ENCODE peak calls at places on chromosome 1, in seven cellular contexts. C is PC-3; F is CD4-positive, alpha-beta T cell; H is K562; V is tibial nerve; U is AG04450; W is psoas muscle. N is an unnamed sample.

GRCh38 chr1:182244451-182244850 is 147.1 kb downstream of the GLUL start:
- DNase-seq in W (no peak), F (no peak), V (no peak), U (no peak), H (no peak), C (no peak), N (no peak)

GRCh38 chr1:3907031-3907534 is 7.0 kb upstream of the C1orf174 start:
- DNase-seq in U (no peak), W (peak), C (peak), H (peak), V (no peak), F (no peak), N (no peak)

GRCh38 chr1:41041866-41042265 is 20.3 kb upstream of the SLFNL1 start:
- DNase-seq in V (no peak), C (no peak), F (no peak), W (no peak), U (no peak), H (no peak), N (no peak)

GRCh38 chr1:95086949-95087533 is 14.3 kb upstream of the ALG14 start:
- DNase-seq in V (peak), H (peak), U (peak), C (peak), W (no peak), F (no peak), N (peak)

GRCh38 chr1:235426143-235426542 is 58.9 kb downstream of the TBCE start:
- DNase-seq in W (no peak), H (no peak), U (no peak), V (no peak), C (no peak), F (no peak), N (no peak)

GRCh38 chr1:18681423-18681835 is 50.8 kb downstream of the PAX7 start:
- DNase-seq in U (no peak), C (peak), V (no peak), W (no peak), H (peak), F (no peak), N (no peak)

GRCh38 chr1:44849575-44850132 is 6.6 kb upstream of the PTCH2 start:
- DNase-seq in F (no peak), V (no peak), C (no peak), U (no peak), H (no peak), W (no peak), N (no peak)

GRCh38 chr1:115544131-115544530 is 97.6 kb upstream of the VANGL1 start:
- DNase-seq in C (no peak), W (no peak), U (no peak), H (no peak), F (no peak), V (no peak), N (peak)

GRCh38 chr1:21509351-21510112 is at the start of gene ALPL:
- DNase-seq in C (no peak), H (no peak), U (no peak), W (no peak), V (no peak), F (no peak), N (no peak)

GRCh38 chr1:17622823-17623222 is 83.3 kb downstream of the ARHGEF10L start:
- DNase-seq in W (peak), H (no peak), U (no peak), C (no peak), F (no peak), V (no peak), N (no peak)

GRCh38 chr1:202656057-202656456 is 54.2 kb downstream of the SYT2 start:
- DNase-seq in U (no peak), W (no peak), V (no peak), C (no peak), H (peak), F (no peak), N (peak)

GRCh38 chr1:201405484-201405831 is 6.3 kb upstream of the LAD1 start:
- DNase-seq in F (no peak), U (no peak), W (no peak), C (peak), H (no peak), V (no peak), N (no peak)

GRCh38 chr1:100516854-100517253 is 21.1 kb upstream of the GPR88 start:
- DNase-seq in V (no peak), W (no peak), H (no peak), F (no peak), C (no peak), U (no peak), N (no peak)

GRCh38 chr1:39132505-39133339 is 71.8 kb upstream of the MACF1 start:
- DNase-seq in U (no peak), F (no peak), H (no peak), W (peak), V (no peak), C (peak), N (peak)

GRCh38 chr1:6502000-6502891 is 10.8 kb upstream of the PLEKHG5 start:
- DNase-seq in C (no peak), V (peak), H (no peak), F (no peak), W (peak), U (no peak), N (no peak)

GRCh38 chr1:94727846-94728715 is 92.1 kb upstream of the SLC44A3 start:
- DNase-seq in F (no peak), W (no peak), H (no peak), C (peak), V (peak), U (peak), N (peak)

GRCh38 chr1:32782086-32782485 is 35.1 kb downstream of the YARS1 start:
- DNase-seq in H (no peak), C (no peak), W (no peak), F (no peak), V (no peak), U (no peak), N (peak)

GRCh38 chr1:49544615-49545014 is 479.1 kb downstream of the AGBL4 start:
- DNase-seq in H (no peak), F (no peak), W (no peak), V (no peak), C (no peak), U (no peak), N (no peak)

GRCh38 chr1:150612014-150612345 is 17.4 kb downstream of the ENSA start:
- DNase-seq in W (no peak), U (no peak), H (no peak), V (no peak), F (no peak), C (no peak), N (no peak)

DNA sequence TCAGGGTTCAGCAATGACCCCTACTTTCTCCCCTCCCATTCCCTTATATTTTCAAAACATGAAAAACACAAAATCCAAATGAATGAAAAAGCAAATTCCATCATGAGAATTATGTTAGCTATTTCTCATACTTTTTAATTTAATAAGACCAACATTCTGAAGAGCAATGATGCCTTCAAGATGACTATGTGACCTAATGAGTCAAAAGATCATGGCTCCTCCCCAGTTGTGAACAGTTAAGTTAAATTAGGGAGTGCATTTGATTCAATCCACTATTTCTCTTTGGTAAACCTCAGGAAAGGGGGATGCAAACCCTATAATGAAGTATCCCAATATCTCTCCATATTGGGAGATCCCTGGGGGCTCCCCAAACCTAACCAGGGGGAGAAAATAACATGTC is 36.5 kb downstream of the PUM1 start:
- DNase-seq in U (no peak), V (no peak), C (no peak), W (no peak), F (no peak), H (no peak), N (no peak)
- H3K27ac ChIP-seq in U (no peak), V (no peak), C (no peak), W (no peak), F (no peak), H (peak), N (no peak)

GRCh38 chr1:8721681-8722324 is 95.6 kb downstream of the RERE start:
- DNase-seq in H (peak), U (no peak), W (no peak), F (no peak), C (no peak), V (no peak), N (no peak)

GRCh38 chr1:8717148-8717547 is 100.3 kb downstream of the RERE start:
- DNase-seq in U (no peak), C (no peak), F (no peak), H (no peak), W (no peak), V (no peak), N (no peak)

GRCh38 chr1:8720347-8720746 is 97.1 kb downstream of the RERE start:
- DNase-seq in W (no peak), F (no peak), U (no peak), H (no peak), V (no peak), C (no peak), N (no peak)

GRCh38 chr1:8716238-8716637 is 101.2 kb downstream of the RERE start:
- DNase-seq in U (no peak), F (no peak), H (no peak), W (no peak), V (no peak), C (no peak), N (no peak)

GRCh38 chr1:8718878-8719361 is 98.5 kb downstream of the RERE start:
- DNase-seq in F (no peak), U (no peak), C (no peak), V (no peak), H (no peak), W (no peak), N (no peak)
- TF ChIP-seq CTCF in F (no peak), U (peak), C (peak), V (peak), H (peak), W (no peak), N (peak)

DNA sequence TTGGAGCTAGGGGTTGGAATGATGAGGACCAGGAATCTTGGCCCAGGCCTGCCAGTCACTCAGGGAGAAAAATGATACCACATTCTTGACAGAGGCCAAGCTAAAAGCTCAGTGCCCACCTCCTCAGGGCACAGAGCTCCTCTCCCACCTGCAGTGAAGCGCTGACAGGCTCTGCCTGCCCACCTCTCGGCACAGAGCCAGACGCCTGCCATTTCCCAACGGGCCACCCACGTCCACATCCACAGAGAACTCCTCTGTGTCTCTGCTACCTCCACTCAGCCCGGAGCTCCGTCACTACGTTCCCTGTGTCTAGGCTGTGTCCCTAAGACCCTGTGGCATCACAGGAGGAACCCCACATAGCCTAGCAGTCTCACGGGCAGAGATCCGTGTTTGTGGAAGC is 60.8 kb downstream of the MRPL37 start:
- DNase-seq in U (no peak), F (no peak), C (no peak), W (no peak), H (no peak), V (no peak), N (no peak)
- H3K27ac ChIP-seq in U (no peak), F (no peak), C (no peak), W (no peak), H (no peak), V (no peak), N (no peak)

GRCh38 chr1:72034827-72035226 is 247.5 kb downstream of the NEGR1 start:
- DNase-seq in W (no peak), H (no peak), U (no peak), C (no peak), V (no peak), F (no peak), N (no peak)

GRCh38 chr1:72037745-72038343 is 244.5 kb downstream of the NEGR1 start:
- DNase-seq in V (peak), H (peak), W (no peak), F (no peak), U (peak), C (peak), N (peak)
- TF ChIP-seq CTCF in V (peak), H (no peak), W (no peak), F (no peak), U (peak), C (peak), N (peak)

GRCh38 chr1:110408488-110408887 is 994 bp upstream of the LAMTOR5 start:
- DNase-seq in H (no peak), V (no peak), C (peak), U (no peak), F (no peak), W (no peak), N (no peak)

GRCh38 chr1:110407260-110408210 is at the start of gene LAMTOR5:
- DNase-seq in F (peak), C (peak), H (peak), U (peak), V (peak), W (peak), N (peak)

DNA sequence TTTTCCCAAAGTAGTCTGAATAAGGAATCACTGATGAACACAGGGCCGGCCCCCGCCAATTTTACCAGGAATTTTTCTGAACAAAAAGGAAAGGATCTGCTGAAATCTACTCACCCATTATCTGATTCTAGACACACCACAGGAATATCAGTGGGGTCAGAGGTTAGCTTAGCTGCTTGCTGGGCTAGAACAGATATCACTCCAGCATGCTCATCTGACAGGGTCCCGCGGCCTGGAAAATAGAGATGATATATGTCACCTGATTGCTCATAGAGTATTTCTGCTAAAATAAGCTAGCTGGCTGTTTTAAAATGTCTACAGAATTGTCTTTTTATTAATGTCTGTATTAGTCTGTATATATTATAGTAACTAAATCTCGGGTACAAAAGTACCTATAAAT is 3.7 kb downstream of the LAMTOR5 start:
- DNase-seq in F (no peak), U (no peak), V (no peak), W (no peak), C (no peak), H (no peak), N (no peak)
- H3K27ac ChIP-seq in F (no peak), U (no peak), V (no peak), W (no peak), C (no peak), H (no peak), N (no peak)

GRCh38 chr1:56148466-56149193 is 430.7 kb downstream of the PLPP3 start:
- DNase-seq in U (no peak), F (no peak), H (no peak), W (no peak), C (no peak), V (no peak), N (no peak)
- TF ChIP-seq CTCF in U (no peak), F (no peak), H (no peak), W (no peak), C (peak), V (no peak), N (no peak)

GRCh38 chr1:184486761-184487445 is 100.1 kb downstream of the C1orf21 start:
- DNase-seq in F (no peak), H (no peak), V (no peak), C (no peak), W (no peak), U (no peak), N (no peak)
- H3K27ac ChIP-seq in F (no peak), H (no peak), V (peak), C (no peak), W (peak), U (no peak), N (no peak)

DNA sequence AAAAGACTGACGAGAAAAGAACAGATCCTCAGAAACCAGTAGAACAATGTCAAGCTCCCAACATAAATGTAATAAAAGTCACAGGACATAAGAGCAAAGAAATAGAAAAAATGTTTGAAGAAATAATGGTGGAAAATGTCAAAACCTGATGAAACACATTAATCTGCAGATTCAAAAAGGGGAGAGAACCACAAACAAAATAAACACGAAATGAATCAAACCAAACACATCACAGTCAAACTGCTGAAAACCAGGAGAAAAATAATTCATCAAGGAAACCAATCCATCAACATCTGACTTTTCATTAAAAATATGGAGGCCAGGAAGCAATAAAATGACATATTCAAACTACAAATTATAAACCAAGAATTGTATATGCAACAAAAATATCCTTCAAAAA is 31.9 kb downstream of the TRIM33 start:
- DNase-seq in H (no peak), W (no peak), C (no peak), U (no peak), F (no peak), V (no peak), N (no peak)
- TF ChIP-seq CTCF in H (no peak), W (no peak), C (no peak), U (no peak), F (no peak), V (no peak), N (no peak)